ENCODE peak calls at places on chromosomes 5 and 9, in seven cellular contexts. S, C, X, Z, M, A and I are unnamed samples.

GRCh38 chr9:85723220-85723619 is 18.5 kb downstream of the AGTPBP1 start:
- DNase-seq in S (no peak), C (no peak), M (no peak), A (no peak), Z (no peak), X (peak), I (no peak)

GRCh38 chr5:154630410-154630809 is 124.8 kb upstream of the LARP1 start:
- DNase-seq in A (peak), C (no peak), Z (no peak), S (no peak), X (no peak), M (no peak), I (no peak)

GRCh38 chr9:116087246-116087645 is 66.3 kb upstream of the PAPPA start:
- DNase-seq in A (no peak), S (peak), C (peak), M (peak), X (no peak), Z (peak), I (no peak)

GRCh38 chr9:121914604-121915303 is 178.4 kb downstream of the TTLL11 start:
- DNase-seq in S (no peak), M (no peak), C (no peak), X (peak), Z (no peak), A (no peak), I (no peak)

GRCh38 chr5:137466888-137467287 is 32.2 kb downstream of the SPOCK1 start:
- DNase-seq in C (peak), S (peak), Z (no peak), A (no peak), M (peak), X (no peak), I (no peak)

GRCh38 chr9:115691097-115691496 is 462.5 kb upstream of the PAPPA start:
- DNase-seq in S (no peak), M (peak), C (peak), X (no peak), Z (peak), A (no peak), I (no peak)

GRCh38 chr9:97808415-97808814 is 44.6 kb upstream of the FOXE1 start:
- DNase-seq in S (no peak), C (no peak), A (no peak), Z (no peak), M (no peak), X (no peak), I (no peak)

GRCh38 chr5:96565843-96566242 is 96.3 kb upstream of the CAST start:
- DNase-seq in C (peak), M (peak), X (no peak), Z (peak), A (no peak), S (no peak), I (no peak)

GRCh38 chr9:127174386-127175318 is 52.2 kb upstream of the ANGPTL2 start:
- DNase-seq in Z (no peak), X (no peak), S (no peak), M (no peak), A (peak), C (no peak), I (no peak)

GRCh38 chr9:135851748-135852147 is 55.6 kb downstream of the CAMSAP1 start:
- DNase-seq in C (no peak), X (no peak), M (no peak), S (no peak), Z (no peak), A (no peak), I (no peak)

DNA sequence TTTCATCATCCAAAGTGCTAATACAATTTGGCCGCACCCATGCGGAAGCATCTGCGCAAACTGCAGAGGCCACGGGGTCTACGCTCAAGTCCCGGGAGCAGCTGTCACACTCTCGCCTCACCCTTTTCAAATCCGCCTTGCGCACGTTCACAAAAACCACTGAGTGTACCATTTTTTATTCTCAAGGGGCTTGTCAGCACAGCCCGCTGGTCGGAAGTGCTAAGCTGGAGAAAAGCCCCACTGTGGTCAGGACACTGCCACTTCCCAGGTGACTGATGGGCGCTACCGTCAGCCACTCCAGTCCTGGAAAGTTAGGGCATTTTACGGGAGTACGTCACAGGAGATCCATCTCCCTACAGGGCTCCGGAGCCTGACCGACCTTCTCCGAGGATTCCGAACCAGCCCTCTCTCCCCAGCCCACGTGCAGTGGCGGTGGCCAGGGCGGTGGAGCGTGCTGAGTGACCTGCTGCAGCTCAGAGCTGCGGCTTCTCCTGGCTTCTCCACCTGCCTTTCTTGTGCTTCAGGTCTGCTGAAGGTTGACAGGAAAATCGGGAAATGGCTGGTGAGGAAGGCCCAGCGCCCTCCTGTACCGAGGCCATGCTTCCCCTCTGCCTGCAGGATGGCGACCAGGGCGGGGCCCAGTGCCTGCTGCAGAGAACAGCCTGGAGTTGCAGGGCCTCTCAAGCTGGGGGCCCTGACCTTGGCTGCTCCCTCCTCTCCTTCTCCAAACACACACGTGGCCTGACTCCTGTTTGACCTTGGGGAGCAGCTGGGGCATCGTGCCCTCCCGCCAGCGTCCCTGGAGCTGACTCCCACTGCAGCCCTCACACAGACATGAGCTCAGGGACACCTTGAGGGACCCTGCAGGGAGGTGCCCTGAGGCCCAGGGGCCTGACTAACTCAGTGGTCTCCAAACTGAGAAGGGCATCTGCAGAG is 14.3 kb downstream of the RASGEF1C start:
- DNase-seq in Z (no peak), X (no peak), S (no peak), A (no peak), M (no peak), C (no peak), I (no peak)
- TF ChIP-seq CTCF in Z (no peak), X (no peak), S (no peak), A (no peak), M (no peak), C (no peak), I (no peak)

DNA sequence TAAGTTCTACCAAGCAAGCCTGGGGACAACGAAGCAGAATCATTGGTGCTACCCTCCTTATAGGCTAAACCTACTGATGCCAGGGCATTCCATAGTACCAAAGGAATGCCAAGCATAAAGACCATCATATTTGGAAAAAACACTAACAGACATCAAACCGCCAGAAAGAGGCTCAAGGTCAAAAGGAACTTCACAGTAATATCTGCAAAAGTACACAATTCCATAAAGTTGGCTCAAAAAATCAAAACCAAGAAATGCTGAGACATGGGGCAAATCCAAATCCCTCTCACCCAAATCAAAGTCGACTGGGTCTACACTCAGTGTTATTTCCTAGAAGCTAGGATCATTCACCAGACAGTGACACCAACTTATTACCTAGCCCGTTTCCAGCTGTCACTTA is 3.4 kb downstream of the VCP start:
- DNase-seq in C (no peak), Z (no peak), A (no peak), X (no peak), S (no peak), M (no peak), I (no peak)
- H3K4me3 ChIP-seq in C (no peak), Z (no peak), A (no peak), X (no peak), S (peak), M (no peak), I (peak)

GRCh38 chr5:110734101-110734500 is 4.7 kb upstream of the SLC25A46 start:
- DNase-seq in S (no peak), C (no peak), Z (no peak), M (no peak), X (no peak), A (no peak), I (no peak)

GRCh38 chr5:110738503-110738811 is 350 bp upstream of the SLC25A46 start:
- DNase-seq in A (no peak), M (no peak), C (no peak), X (no peak), Z (no peak), S (no peak), I (no peak)

GRCh38 chr5:110735545-110735944 is 3.3 kb upstream of the SLC25A46 start:
- DNase-seq in A (no peak), M (no peak), C (no peak), S (no peak), X (no peak), Z (no peak), I (no peak)

GRCh38 chr5:110738812-110739651 is at the start of gene SLC25A46:
- DNase-seq in M (peak), S (peak), C (peak), X (peak), A (peak), Z (peak), I (peak)

DNA sequence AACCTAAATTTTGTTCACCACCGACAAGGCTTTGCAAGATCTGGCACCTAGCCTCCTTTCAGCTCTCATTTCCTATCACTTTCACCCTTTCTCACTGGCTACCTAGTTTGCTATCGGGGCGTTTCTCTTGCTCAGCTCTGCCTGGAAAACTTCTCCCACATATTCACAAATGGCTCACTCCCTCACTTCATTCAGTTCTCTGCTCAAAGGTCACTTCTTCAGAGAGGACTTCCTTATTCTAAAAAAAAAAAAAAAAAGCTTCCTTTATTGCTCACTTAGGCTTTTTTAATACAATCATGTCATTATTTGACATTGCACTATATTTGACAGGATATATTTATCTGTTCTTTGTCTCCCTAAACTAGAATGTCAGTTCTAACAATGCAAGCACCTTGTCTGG is 2.0 kb upstream of the SLC25A46 start:
- DNase-seq in A (no peak), M (no peak), C (no peak), Z (no peak), X (peak), S (no peak), I (no peak)
- TF ChIP-seq CTCF in A (no peak), M (no peak), C (no peak), Z (no peak), X (no peak), S (no peak), I (no peak)

DNA sequence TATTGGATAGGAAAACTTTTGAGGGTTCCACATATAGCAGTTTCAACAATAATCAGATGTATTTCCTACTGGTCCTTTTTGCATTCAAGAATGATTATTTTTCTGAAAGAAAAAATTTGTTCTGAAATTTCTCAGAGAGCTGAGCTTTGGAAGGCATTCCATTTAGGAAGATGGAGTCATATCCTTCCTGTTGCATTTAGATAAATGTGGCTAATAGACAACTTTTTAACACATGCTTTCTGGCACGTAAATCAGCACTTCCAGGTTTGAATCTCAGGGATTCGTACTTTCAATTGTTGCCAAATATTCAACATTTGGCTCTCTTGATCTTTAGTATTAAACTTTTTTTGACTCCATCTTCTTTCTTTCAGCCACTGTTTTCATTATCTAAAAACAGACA is 24.8 kb upstream of the TLR4 start:
- DNase-seq in X (no peak), S (no peak), A (no peak), C (peak), M (no peak), Z (no peak), I (no peak)
- H3K4me3 ChIP-seq in X (no peak), S (peak), A (peak), C (no peak), M (no peak), Z (no peak), I (no peak)

DNA sequence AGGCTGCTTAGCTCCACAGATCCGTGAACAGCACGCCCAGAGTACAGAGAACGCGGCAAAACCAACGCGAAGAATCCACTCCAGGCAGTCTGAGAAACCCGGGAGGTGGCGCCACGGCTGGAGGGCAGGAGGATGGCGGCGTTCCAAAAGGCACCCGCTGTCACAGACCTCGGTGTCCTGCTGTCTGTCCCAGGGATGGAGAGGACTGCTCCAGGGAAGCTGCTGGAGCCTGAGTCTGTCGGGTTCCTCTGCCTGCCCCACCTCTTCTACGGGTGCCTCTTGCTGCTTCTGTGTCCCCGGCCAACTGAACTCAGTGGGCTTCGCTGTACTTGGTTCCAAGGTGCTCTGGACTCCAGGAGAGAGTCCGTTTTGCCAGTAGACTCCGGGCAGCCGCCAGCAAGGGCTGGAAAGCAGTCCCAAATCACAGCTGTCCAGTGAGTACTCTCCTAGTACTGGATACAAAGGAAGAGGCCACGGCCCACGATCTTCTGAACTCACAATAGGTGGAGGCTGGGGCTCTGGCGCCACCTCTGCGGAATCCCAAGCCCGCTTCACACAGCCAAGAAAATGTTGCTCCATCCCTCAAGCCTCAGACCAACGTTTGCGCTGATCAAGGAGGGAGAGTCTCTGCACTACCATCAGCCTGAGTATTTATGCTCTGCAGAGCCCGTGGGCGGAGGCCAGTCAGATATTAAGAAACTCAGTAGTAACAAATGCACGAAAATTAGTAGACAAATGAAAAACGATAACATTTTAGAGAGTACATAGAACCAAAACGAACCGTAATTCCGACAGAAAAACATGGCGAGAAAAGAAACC is 442 bp downstream of the ANXA2R start:
- DNase-seq in Z (no peak), A (no peak), X (peak), C (peak), M (peak), S (peak), I (no peak)
- TF ChIP-seq CTCF in Z (no peak), A (no peak), X (no peak), C (no peak), M (no peak), S (peak), I (peak)

GRCh38 chr5:8458038-8458383 is 589.1 kb downstream of the MTRR start:
- DNase-seq in S (no peak), C (peak), X (no peak), Z (peak), M (peak), A (no peak), I (no peak)
- H3K4me3 ChIP-seq in S (peak), C (peak), X (peak), Z (peak), M (peak), A (peak), I (peak)

GRCh38 chr5:93062548-93062947 is 518.5 kb downstream of the NR2F1-AS1 start:
- DNase-seq in M (peak), S (no peak), C (peak), X (no peak), Z (no peak), A (no peak), I (no peak)
- TF ChIP-seq CTCF in M (no peak), S (no peak), C (peak), X (no peak), Z (peak), A (no peak), I (peak)

GRCh38 chr5:79059674-79060073 is 9.8 kb downstream of the DMGDH start:
- DNase-seq in M (no peak), X (no peak), A (no peak), S (no peak), Z (no peak), C (no peak), I (no peak)
- H3K4me3 ChIP-seq in M (no peak), X (no peak), A (no peak), S (no peak), Z (no peak), C (no peak), I (no peak)